ENCODE peak calls at places on chromosome 20, in five cellular contexts. B is aorta, I is NCI-H2107, R is SW480, C is amniotic stem cell. L is an unnamed sample.
A peak's percentile ranks its signal among the peaks of the same experiment; 100 is the strongest.

GRCh38 chr20:17895641-17896246 is 72.8 kb downstream of the SNX5 start:
- DNase-seq in B (peak; percentile 93), I (no peak), R (no peak), C (peak; percentile 50), L (peak; percentile 73)

GRCh38 chr20:58640446-58640845 is 10.6 kb upstream of the STX16 start:
- DNase-seq in B (no peak), I (no peak), R (no peak), C (no peak), L (no peak)

GRCh38 chr20:58224097-58224496 is 4.4 kb downstream of the ANKRD60 start:
- DNase-seq in B (no peak), I (no peak), R (peak; percentile 39), C (no peak), L (no peak)

GRCh38 chr20:3161316-3162079 is 1.8 kb upstream of the FASTKD5 start:
- DNase-seq in B (peak; percentile 31), I (no peak), R (no peak), C (no peak), L (no peak)

GRCh38 chr20:4876731-4877130 is 124.6 kb downstream of the SLC23A2 start:
- DNase-seq in B (no peak), I (no peak), R (no peak), C (no peak), L (no peak)

GRCh38 chr20:51326241-51326819 is 216.2 kb downstream of the NFATC2 start:
- DNase-seq in B (no peak), I (no peak), R (peak; percentile 70), C (peak; percentile 37), L (peak; percentile 39)

GRCh38 chr20:29497261-29497671 is 1760.2 kb upstream of the DEFB115 start:
- DNase-seq in B (no peak), I (no peak), R (no peak), C (no peak), L (no peak)

GRCh38 chr20:32569018-32569379 is 16.1 kb downstream of the NOL4L start:
- DNase-seq in B (no peak), I (no peak), R (no peak), C (no peak), L (no peak)

GRCh38 chr20:21575981-21576740 is 62.3 kb upstream of the NKX2-2 start:
- DNase-seq in B (no peak), I (no peak), R (no peak), C (no peak), L (no peak)

GRCh38 chr20:58017237-58017969 is 211.1 kb downstream of the ANKRD60 start:
- DNase-seq in B (peak; percentile 66), I (no peak), R (peak; percentile 99), C (peak; percentile 86), L (no peak)

GRCh38 chr20:22374066-22374465 is 210.3 kb downstream of the FOXA2 start:
- DNase-seq in B (no peak), I (no peak), R (no peak), C (no peak), L (no peak)

GRCh38 chr20:59958626-59959025 is 403 bp downstream of the CDH26 start:
- DNase-seq in B (no peak), I (peak; percentile 77), R (no peak), C (no peak), L (no peak)

GRCh38 chr20:50578778-50579165 is 68.6 kb downstream of the PTPN1 start:
- DNase-seq in B (peak; percentile 64), I (no peak), R (no peak), C (no peak), L (no peak)

GRCh38 chr20:36861875-36862801 is 13.8 kb upstream of the TLDC2 start:
- DNase-seq in B (peak; percentile 91), I (no peak), R (peak; percentile 89), C (peak; percentile 78), L (peak; percentile 44)

GRCh38 chr20:61640171-61640570 is 388.1 kb downstream of the CDH4 start:
- DNase-seq in B (no peak), I (no peak), R (peak; percentile 26), C (no peak), L (no peak)

GRCh38 chr20:46970937-46971630 is 76.4 kb downstream of the EYA2 start:
- DNase-seq in B (no peak), I (no peak), R (peak; percentile 85), C (peak; percentile 39), L (peak; percentile 24)

GRCh38 chr20:16719421-16719820 is 10.4 kb upstream of the SNRPB2 start:
- DNase-seq in B (no peak), I (no peak), R (no peak), C (no peak), L (no peak)

GRCh38 chr20:59004763-59005522 is 2.1 kb downstream of the CTSZ start:
- DNase-seq in B (peak; percentile 79), I (no peak), R (peak; percentile 58), C (no peak), L (peak; percentile 63)